ENCODE peak calls at places on chromosomes 4 and X, in nine cellular contexts. L is smooth muscle cell of the brain vasculature, A is choroid plexus epithelial cell, D is posterior cingulate gyrus, T is ELR, X is GM20000, H is non-pigmented ciliary epithelial cell, Y is iris pigment epithelial cell, M is NCI-H1436. I is an unnamed sample.

GRCh38 chrX:117743469-117744251 is 372.9 kb downstream of the KLHL13 start:
- DNase-seq in L (no peak), A (peak), D (no peak), T (no peak), X (no peak), H (no peak), Y (peak), M (peak), I (no peak)

GRCh38 chr4:118224239-118224829 is 128.5 kb downstream of the PRSS12 start:
- DNase-seq in L (peak), A (peak), D (no peak), T (peak), X (peak), H (peak), Y (peak), M (peak), I (no peak)

GRCh38 chr4:7756071-7756470 is 183.6 kb downstream of the AFAP1 start:
- DNase-seq in L (no peak), A (no peak), D (no peak), T (no peak), X (no peak), H (no peak), Y (no peak), M (no peak), I (no peak)

GRCh38 chrX:68490644-68491043 is 8.2 kb upstream of the YIPF6 start:
- DNase-seq in L (no peak), A (peak), D (no peak), T (peak), X (no peak), H (no peak), Y (peak), M (no peak), I (no peak)

GRCh38 chr4:25884040-25884788 is 21.4 kb upstream of the SEL1L3 start:
- DNase-seq in L (no peak), A (peak), D (no peak), T (peak), X (no peak), H (peak), Y (peak), M (no peak), I (no peak)

GRCh38 chrX:106874075-106874474 is 29.1 kb downstream of the RIPPLY1 start:
- DNase-seq in L (no peak), A (peak), D (no peak), T (peak), X (no peak), H (no peak), Y (peak), M (peak), I (peak)

GRCh38 chr4:26273308-26273980 is 47.4 kb upstream of the RBPJ start:
- DNase-seq in L (no peak), A (no peak), D (no peak), T (no peak), X (no peak), H (no peak), Y (no peak), M (no peak), I (no peak)

GRCh38 chr4:78074747-78075146 is 17.6 kb downstream of the FRAS1 start:
- DNase-seq in L (no peak), A (no peak), D (no peak), T (no peak), X (no peak), H (no peak), Y (no peak), M (no peak), I (no peak)